ENCODE peak calls at places on chromosome 7, in four cellular contexts. One of them, this sample, is unnamed.
A peak's percentile ranks its signal among the peaks of the same experiment; 100 is the strongest.

GRCh38 chr7:69067397-69067796 is 530.9 kb upstream of the AUTS2 start:
- DNase-seq in HepG2: no peak
- DNase-seq in GM12878: no peak
- DNase-seq in H1: peak; percentile 62
- DNase-seq in this sample: peak; percentile 77

GRCh38 chr7:1858435-1859265 is 188.6 kb downstream of the ELFN1 start:
- DNase-seq in GM12878: no peak
- DNase-seq in HepG2: no peak
- DNase-seq in H1: no peak
- DNase-seq in this sample: no peak

GRCh38 chr7:129343099-129343700 is 91.0 kb upstream of the STRIP2 start:
- DNase-seq in GM12878: no peak
- DNase-seq in H1: no peak
- DNase-seq in HepG2: peak; percentile 19
- DNase-seq in this sample: no peak

GRCh38 chr7:29331163-29331562 is 136.6 kb downstream of the CHN2 start:
- DNase-seq in GM12878: no peak
- DNase-seq in HepG2: no peak
- DNase-seq in H1: no peak
- DNase-seq in this sample: no peak

GRCh38 chr7:73969991-73970390 is 58.0 kb upstream of the ELN start:
- DNase-seq in GM12878: no peak
- DNase-seq in HepG2: no peak
- DNase-seq in H1: no peak
- DNase-seq in this sample: no peak

GRCh38 chr7:157426463-157427301 is 89.9 kb downstream of the DNAJB6 start:
- DNase-seq in H1: no peak
- DNase-seq in GM12878: no peak
- DNase-seq in HepG2: no peak
- DNase-seq in this sample: no peak

GRCh38 chr7:106813705-106814305 is 51.3 kb upstream of the PIK3CG start:
- DNase-seq in GM12878: no peak
- DNase-seq in HepG2: no peak
- DNase-seq in H1: no peak
- DNase-seq in this sample: no peak

GRCh38 chr7:35753761-35754603 is 46.9 kb upstream of the SEPTIN7 start:
- DNase-seq in H1: no peak
- DNase-seq in GM12878: no peak
- DNase-seq in HepG2: no peak
- DNase-seq in this sample: no peak

GRCh38 chr7:134701272-134701671 is 54.6 kb downstream of the BPGM start:
- DNase-seq in H1: no peak
- DNase-seq in GM12878: no peak
- DNase-seq in HepG2: peak; percentile 48
- DNase-seq in this sample: no peak

GRCh38 chr7:36526720-36527548 is 137.3 kb downstream of the ANLN start:
- DNase-seq in H1: no peak
- DNase-seq in HepG2: no peak
- DNase-seq in GM12878: peak; percentile 11
- DNase-seq in this sample: no peak

GRCh38 chr7:140230517-140230861 is 53.7 kb upstream of the KDM7A start:
- DNase-seq in GM12878: no peak
- DNase-seq in H1: no peak
- DNase-seq in HepG2: peak; percentile 35
- DNase-seq in this sample: no peak

GRCh38 chr7:22549051-22549450 is 49.1 kb upstream of the STEAP1B start:
- DNase-seq in H1: no peak
- DNase-seq in GM12878: no peak
- DNase-seq in HepG2: no peak
- DNase-seq in this sample: peak; percentile 88

GRCh38 chr7:51250517-51250916 is 66.1 kb downstream of the COBL start:
- DNase-seq in H1: no peak
- DNase-seq in GM12878: no peak
- DNase-seq in HepG2: no peak
- DNase-seq in this sample: no peak

GRCh38 chr7:142832452-142832851 is 22.4 kb upstream of the EPHB6 start:
- DNase-seq in H1: no peak
- DNase-seq in HepG2: no peak
- DNase-seq in GM12878: no peak
- DNase-seq in this sample: no peak

GRCh38 chr7:88280801-88281200 is 25.9 kb downstream of the STEAP4 start:
- DNase-seq in HepG2: no peak
- DNase-seq in GM12878: no peak
- DNase-seq in H1: no peak
- DNase-seq in this sample: no peak

GRCh38 chr7:136870799-136871487 is 2.5 kb downstream of the CHRM2 start:
- DNase-seq in HepG2: no peak
- DNase-seq in GM12878: no peak
- DNase-seq in H1: no peak
- DNase-seq in this sample: no peak

GRCh38 chr7:35787925-35788324 is 12.9 kb upstream of the SEPTIN7 start:
- DNase-seq in GM12878: no peak
- DNase-seq in H1: no peak
- DNase-seq in HepG2: no peak
- DNase-seq in this sample: peak; percentile 15

GRCh38 chr7:143279186-143280098 is 5.3 kb upstream of the TMEM139 start:
- DNase-seq in H1: no peak
- DNase-seq in HepG2: peak; percentile 80
- DNase-seq in GM12878: no peak
- DNase-seq in this sample: no peak

GRCh38 chr7:70574970-70575799 is 556.8 kb upstream of the GALNT17 start:
- DNase-seq in GM12878: no peak
- DNase-seq in H1: no peak
- DNase-seq in HepG2: no peak
- DNase-seq in this sample: no peak

GRCh38 chr7:18212308-18212707 is 184.7 kb upstream of the PRPS1L1 start:
- DNase-seq in H1: no peak
- DNase-seq in HepG2: no peak
- DNase-seq in GM12878: no peak
- DNase-seq in this sample: no peak

GRCh38 chr7:148084138-148084537 is 506.4 kb upstream of the C7orf33 start:
- DNase-seq in H1: peak; percentile 19
- DNase-seq in GM12878: no peak
- DNase-seq in HepG2: peak; percentile 27
- DNase-seq in this sample: peak; percentile 49

GRCh38 chr7:72751978-72752377 is 76.0 kb downstream of the TYW1B start:
- DNase-seq in HepG2: no peak
- DNase-seq in H1: peak; percentile 7
- DNase-seq in GM12878: no peak
- DNase-seq in this sample: no peak

GRCh38 chr7:105675873-105676484 is 94.7 kb upstream of the EFCAB10 start:
- DNase-seq in HepG2: no peak
- DNase-seq in GM12878: no peak
- DNase-seq in H1: no peak
- DNase-seq in this sample: no peak

GRCh38 chr7:155322530-155322929 is 24.9 kb downstream of the INSIG1 start:
- DNase-seq in HepG2: no peak
- DNase-seq in GM12878: no peak
- DNase-seq in H1: no peak
- DNase-seq in this sample: no peak

GRCh38 chr7:152085116-152085515 is 59.6 kb downstream of the GALNT11 start:
- DNase-seq in H1: no peak
- DNase-seq in HepG2: no peak
- DNase-seq in GM12878: no peak
- DNase-seq in this sample: no peak

GRCh38 chr7:50812847-50813475 is 30.3 kb upstream of the GRB10 start:
- DNase-seq in H1: no peak
- DNase-seq in HepG2: peak; percentile 28
- DNase-seq in GM12878: no peak
- DNase-seq in this sample: no peak

DNA sequence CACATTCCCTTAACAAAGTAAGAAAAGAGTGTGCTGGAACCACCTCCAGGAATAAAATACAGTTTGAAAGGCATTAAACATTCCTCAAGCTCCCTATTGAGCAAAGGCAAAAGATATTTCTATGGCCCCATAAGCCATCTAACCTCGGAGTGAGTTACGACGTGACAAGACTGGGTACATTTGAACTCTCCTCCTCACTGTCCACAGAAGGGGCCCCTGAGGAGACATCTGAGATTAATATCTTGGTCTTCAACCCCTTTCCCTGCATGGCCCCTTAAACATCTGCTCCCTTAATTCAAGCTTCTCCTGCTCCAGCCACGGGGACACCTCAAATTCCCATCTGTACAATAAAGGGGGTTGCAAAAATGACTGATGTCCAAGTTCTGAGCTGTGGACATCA is 526 bp downstream of the GIMAP1 start:
- DNase-seq in HepG2: no peak
- DNase-seq in H1: no peak
- DNase-seq in GM12878: no peak
- DNase-seq in this sample: no peak
- H3K9ac ChIP-seq in HepG2: no peak overlapping the region
- H3K9ac ChIP-seq in H1: no peak overlapping the region
- H3K9ac ChIP-seq in GM12878: peak overlapping the region; percentile 73
- H3K9ac ChIP-seq in this sample: no peak overlapping the region

GRCh38 chr7:107920048-107920772 is 29.2 kb downstream of the DLD start:
- DNase-seq in H1: no peak
- DNase-seq in GM12878: no peak
- DNase-seq in HepG2: no peak
- DNase-seq in this sample: no peak

GRCh38 chr7:107917770-107918651 is 27.0 kb downstream of the DLD start:
- DNase-seq in H1: no peak
- DNase-seq in GM12878: no peak
- DNase-seq in HepG2: no peak
- DNase-seq in this sample: no peak

GRCh38 chr7:107918948-107919347 is 28.0 kb downstream of the DLD start:
- DNase-seq in GM12878: no peak
- DNase-seq in HepG2: no peak
- DNase-seq in H1: no peak
- DNase-seq in this sample: no peak

GRCh38 chr7:107924841-107925490 is 34.0 kb downstream of the DLD start:
- DNase-seq in H1: no peak
- DNase-seq in GM12878: peak; percentile 51
- DNase-seq in HepG2: no peak
- DNase-seq in this sample: no peak

DNA sequence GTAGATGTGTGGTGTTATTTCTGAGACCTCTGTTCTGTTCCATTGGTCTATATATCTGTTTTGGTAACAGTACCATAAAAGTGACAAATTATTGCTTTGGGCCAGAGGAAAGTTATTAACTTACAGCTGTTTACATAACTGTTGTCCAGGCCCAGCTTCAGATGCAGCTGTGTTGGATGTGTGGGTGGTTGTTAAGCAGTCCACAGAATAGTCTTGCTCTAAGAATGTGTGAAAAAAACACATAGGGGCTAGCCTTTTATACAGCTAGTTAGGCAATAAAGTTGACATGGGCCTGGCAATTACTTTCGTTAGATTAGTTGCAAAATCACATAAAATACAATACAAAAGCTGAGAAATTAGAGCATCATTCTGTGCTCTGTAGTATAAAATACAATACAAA is 31.9 kb downstream of the DLD start:
- DNase-seq in GM12878: no peak
- DNase-seq in H1: no peak
- DNase-seq in HepG2: no peak
- DNase-seq in this sample: no peak
- TF ChIP-seq SUZ12 in GM12878: no peak
- TF ChIP-seq SUZ12 in H1: no peak
- TF ChIP-seq SUZ12 in HepG2: no peak
- TF ChIP-seq SUZ12 in this sample: no peak

GRCh38 chr7:55124989-55125875 is 106.4 kb downstream of the EGFR start:
- DNase-seq in H1: no peak
- DNase-seq in GM12878: no peak
- DNase-seq in HepG2: peak; percentile 39
- DNase-seq in this sample: no peak

GRCh38 chr7:55129409-55130078 is 110.7 kb downstream of the EGFR start:
- DNase-seq in H1: no peak
- DNase-seq in HepG2: no peak
- DNase-seq in GM12878: no peak
- DNase-seq in this sample: no peak

GRCh38 chr7:55127135-55127551 is 108.3 kb downstream of the EGFR start:
- DNase-seq in HepG2: no peak
- DNase-seq in H1: no peak
- DNase-seq in GM12878: no peak
- DNase-seq in this sample: no peak

GRCh38 chr7:55128693-55129394 is 110.0 kb downstream of the EGFR start:
- DNase-seq in H1: no peak
- DNase-seq in HepG2: no peak
- DNase-seq in GM12878: no peak
- DNase-seq in this sample: no peak

GRCh38 chr7:55127622-55128081 is 108.8 kb downstream of the EGFR start:
- DNase-seq in H1: no peak
- DNase-seq in HepG2: no peak
- DNase-seq in GM12878: no peak
- DNase-seq in this sample: no peak
- H3K4me1 ChIP-seq in H1: no peaks in the 10 kb centered on the region
- H3K4me1 ChIP-seq in HepG2: peaks cover 48% of the 10 kb centered on the region
- H3K4me1 ChIP-seq in GM12878: peaks cover 3% of the 10 kb centered on the region
- H3K4me1 ChIP-seq in this sample: peaks cover 16% of the 10 kb centered on the region

GRCh38 chr7:845731-846130 is 13.5 kb downstream of the SUN1 start:
- DNase-seq in H1: no peak
- DNase-seq in HepG2: no peak
- DNase-seq in GM12878: no peak
- DNase-seq in this sample: no peak
- H3K9ac ChIP-seq in H1: no peak overlapping the region
- H3K9ac ChIP-seq in HepG2: no peak overlapping the region
- H3K9ac ChIP-seq in GM12878: no peak overlapping the region
- H3K9ac ChIP-seq in this sample: no peak overlapping the region

DNA sequence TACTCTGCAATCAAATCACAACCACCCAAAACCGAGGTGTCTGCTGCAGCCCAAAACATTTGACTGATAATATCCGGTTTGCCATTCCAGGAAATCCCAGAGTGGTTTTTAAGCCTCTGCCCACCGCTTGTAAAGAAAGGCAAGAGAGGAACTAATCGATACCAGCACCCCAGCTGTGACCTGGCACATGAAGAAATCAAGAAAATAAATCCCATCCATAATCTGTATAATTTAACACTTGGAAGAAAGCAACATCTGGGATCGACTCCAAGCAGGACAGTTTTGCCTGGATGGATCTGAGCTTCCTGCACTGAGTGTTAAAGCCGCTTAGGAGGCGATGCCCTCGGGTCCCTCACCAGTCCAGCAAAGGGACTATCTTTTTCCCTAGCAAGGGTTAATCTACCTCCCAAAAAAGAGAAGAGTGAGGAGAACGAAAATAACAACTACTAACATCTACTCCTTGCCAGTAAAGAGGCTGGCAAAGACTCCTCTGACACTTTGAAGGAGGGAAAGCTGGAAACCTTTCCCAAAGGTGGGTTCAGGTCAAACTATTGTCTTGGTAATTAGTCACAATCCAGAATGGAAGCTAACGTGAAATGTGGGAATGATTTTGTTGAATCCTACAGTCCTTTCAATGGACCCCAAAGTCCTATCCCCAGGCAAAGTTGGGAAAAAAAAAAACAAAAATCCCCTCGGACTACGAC is 2.0 kb downstream of the DOCK4 start:
- DNase-seq in HepG2: no peak
- DNase-seq in H1: no peak
- DNase-seq in GM12878: no peak
- DNase-seq in this sample: no peak
- TF ChIP-seq SUZ12 in HepG2: no peak
- TF ChIP-seq SUZ12 in H1: no peak
- TF ChIP-seq SUZ12 in GM12878: no peak
- TF ChIP-seq SUZ12 in this sample: no peak